ENCODE peak calls at places on chromosome 16, in six cellular contexts. R is activated CD4-positive, alpha-beta T cell treated with anti-CD3 and anti-CD28 coated beads, Interleukin-2, amount 50 U/mL, for 1 hour; P is EL; W is cardiac muscle cell; Z is GM13976; M is GM12892. S is an unnamed sample.
A peak's percentile ranks its signal among the peaks of the same experiment; 100 is the strongest.

GRCh38 chr16:31107465-31107867 is 720 bp upstream of the BCKDK start:
- DNase-seq in M (peak; percentile 61), Z (peak; percentile 78), P (no peak), R (no peak), W (no peak), S (peak; percentile 85)

GRCh38 chr16:57873218-57873617 is 70.9 kb upstream of the KIFC3 start:
- DNase-seq in Z (no peak), R (no peak), P (no peak), W (no peak), M (no peak), S (no peak)

GRCh38 chr16:73047536-73048291 is at the start of gene ZFHX3:
- DNase-seq in Z (peak; percentile 77), W (peak; percentile 65), R (peak; percentile 20), M (no peak), P (peak; percentile 77), S (peak; percentile 86)

GRCh38 chr16:29744541-29745101 is 1.2 kb downstream of the C16orf54 start:
- DNase-seq in M (no peak), R (no peak), P (no peak), W (no peak), Z (no peak), S (no peak)

GRCh38 chr16:48522041-48522440 is 87.9 kb downstream of the N4BP1 start:
- DNase-seq in Z (no peak), R (no peak), P (no peak), M (no peak), W (no peak), S (no peak)

GRCh38 chr16:1790261-1790610 is 3.3 kb downstream of the IGFALS start:
- DNase-seq in P (no peak), W (no peak), M (peak; percentile 13), Z (no peak), R (no peak), S (no peak)

GRCh38 chr16:84277244-84277823 is 17.3 kb upstream of the WFDC1 start:
- DNase-seq in W (peak; percentile 66), Z (peak; percentile 80), R (peak; percentile 76), M (peak; percentile 33), P (peak; percentile 47), S (peak; percentile 73)

GRCh38 chr16:47142469-47143328 is 1.0 kb downstream of the NETO2 start:
- DNase-seq in Z (peak; percentile 66), R (peak; percentile 11), M (peak; percentile 29), P (peak; percentile 42), W (peak; percentile 50), S (peak; percentile 77)

GRCh38 chr16:2473999-2474876 is 689 bp upstream of the TBC1D24 start:
- DNase-seq in R (peak; percentile 64), Z (peak; percentile 80), M (peak; percentile 77), P (peak; percentile 51), W (peak; percentile 39), S (peak; percentile 90)

GRCh38 chr16:64717871-64718270 is 404.0 kb downstream of the CDH11 start:
- DNase-seq in W (no peak), R (no peak), M (no peak), Z (no peak), P (no peak), S (no peak)

GRCh38 chr16:8453359-8453758 is 137.0 kb downstream of the TMEM114 start:
- DNase-seq in W (no peak), Z (no peak), P (no peak), M (no peak), R (no peak), S (no peak)

GRCh38 chr16:78072275-78072674 is 27.2 kb upstream of the WWOX start:
- DNase-seq in W (no peak), M (no peak), R (no peak), P (no peak), Z (no peak), S (no peak)

GRCh38 chr16:2663553-2664521 is 18.5 kb upstream of the KCTD5 start:
- DNase-seq in Z (no peak), M (no peak), R (no peak), P (peak; percentile 13), W (peak; percentile 57), S (no peak)

GRCh38 chr16:53456625-53457024 is 22.4 kb downstream of the RBL2 start:
- DNase-seq in R (peak; percentile 19), W (no peak), Z (no peak), M (no peak), P (no peak), S (peak; percentile 6)

GRCh38 chr16:82241469-82242052 is 71.5 kb upstream of the MPHOSPH6 start:
- DNase-seq in M (no peak), Z (no peak), W (no peak), P (no peak), R (no peak), S (no peak)

GRCh38 chr16:84732674-84733352 is 33.0 kb downstream of the USP10 start:
- DNase-seq in P (no peak), M (no peak), R (no peak), W (no peak), Z (no peak), S (no peak)

GRCh38 chr16:31471241-31471874 is 594 bp upstream of the TGFB1I1 start:
- DNase-seq in R (no peak), W (peak; percentile 12), Z (no peak), P (no peak), M (no peak), S (no peak)

GRCh38 chr16:56888806-56889205 is 23.8 kb downstream of the SLC12A3 start:
- DNase-seq in M (peak; percentile 66), R (no peak), P (no peak), W (no peak), Z (peak; percentile 78), S (peak; percentile 75)

GRCh38 chr16:85395207-85395912 is 217.8 kb upstream of the GSE1 start:
- DNase-seq in R (no peak), P (peak; percentile 99), Z (peak; percentile 81), M (no peak), W (peak; percentile 98), S (peak; percentile 79)

GRCh38 chr16:12245923-12246290 is 269.4 kb downstream of the SNX29 start:
- DNase-seq in Z (no peak), P (no peak), R (no peak), M (no peak), W (no peak), S (no peak)

GRCh38 chr16:8859913-8860881 is 8.6 kb downstream of the CARHSP1 start:
- DNase-seq in W (peak; percentile 84), Z (no peak), M (no peak), P (peak; percentile 72), R (no peak), S (no peak)

GRCh38 chr16:87186440-87186839 is 130.8 kb downstream of the C16orf95 start:
- DNase-seq in P (no peak), Z (no peak), M (no peak), W (no peak), R (no peak), S (no peak)

GRCh38 chr16:11203111-11203623 is 52.8 kb downstream of the SOCS1 start:
- DNase-seq in R (no peak), M (no peak), Z (no peak), P (no peak), W (no peak), S (no peak)

GRCh38 chr16:1839554-1839953 is 12.5 kb downstream of the FAHD1 start:
- DNase-seq in R (no peak), M (no peak), W (peak; percentile 52), Z (no peak), P (peak; percentile 72), S (no peak)

GRCh38 chr16:71707199-71707598 is 17.3 kb downstream of the PHLPP2 start:
- DNase-seq in M (no peak), W (no peak), Z (no peak), P (no peak), R (no peak), S (no peak)

GRCh38 chr16:47019563-47019962 is 46.1 kb upstream of the DNAJA2 start:
- DNase-seq in Z (no peak), R (no peak), M (no peak), P (no peak), W (peak; percentile 21), S (no peak)

GRCh38 chr16:12229759-12230594 is 253.4 kb downstream of the SNX29 start:
- DNase-seq in M (no peak), P (peak; percentile 46), W (no peak), Z (no peak), R (no peak), S (no peak)

GRCh38 chr16:85399583-85400284 is 213.4 kb upstream of the GSE1 start:
- DNase-seq in R (no peak), W (no peak), Z (no peak), P (no peak), M (no peak), S (no peak)

S was measured in GM20000.